ENCODE peak calls at places on chromosomes 6 and 20, in ten cellular contexts. One of them, this sample, is unnamed.

GRCh38 chr6:25014806-25015560 is 79.2 kb upstream of the RIPOR2 start:
- DNase-seq in activated CD4-positive, alpha-beta memory T cell treated with anti-CD3 and anti-CD28 coated beads for 36 hours: peak; percentile 62
- DNase-seq in myocyte: peak; percentile 40
- DNase-seq in activated CD4-positive, alpha-beta T cell treated with anti-CD3 and anti-CD28 coated beads for 36 hours: peak; percentile 67
- DNase-seq in neural crest cell: no peak
- DNase-seq in Right ventricle myocardium superior: no peak
- DNase-seq in GM04504: peak; percentile 77
- DNase-seq in NCI-H2029: peak; percentile 33
- DNase-seq in AML-193: no peak
- DNase-seq in lung: no peak
- DNase-seq in this sample: no peak

GRCh38 chr6:154289818-154290508 is 66.6 kb downstream of the IPCEF1 start:
- DNase-seq in activated CD4-positive, alpha-beta memory T cell treated with anti-CD3 and anti-CD28 coated beads for 36 hours: no peak
- DNase-seq in myocyte: no peak
- DNase-seq in activated CD4-positive, alpha-beta T cell treated with anti-CD3 and anti-CD28 coated beads for 36 hours: no peak
- DNase-seq in neural crest cell: no peak
- DNase-seq in Right ventricle myocardium superior: no peak
- DNase-seq in GM04504: no peak
- DNase-seq in NCI-H2029: no peak
- DNase-seq in AML-193: no peak
- DNase-seq in lung: no peak
- DNase-seq in this sample: no peak

GRCh38 chr6:30490031-30490876 is 945 bp downstream of the HLA-E start:
- DNase-seq in activated CD4-positive, alpha-beta memory T cell treated with anti-CD3 and anti-CD28 coated beads for 36 hours: peak; percentile 90
- DNase-seq in myocyte: peak; percentile 61
- DNase-seq in activated CD4-positive, alpha-beta T cell treated with anti-CD3 and anti-CD28 coated beads for 36 hours: peak; percentile 94
- DNase-seq in neural crest cell: peak; percentile 54
- DNase-seq in Right ventricle myocardium superior: peak; percentile 80
- DNase-seq in GM04504: no peak
- DNase-seq in NCI-H2029: no peak
- DNase-seq in AML-193: peak; percentile 71
- DNase-seq in lung: peak; percentile 78
- DNase-seq in this sample: peak; percentile 51

GRCh38 chr20:10551732-10552724 is 116.9 kb downstream of the SLX4IP start:
- DNase-seq in activated CD4-positive, alpha-beta memory T cell treated with anti-CD3 and anti-CD28 coated beads for 36 hours: peak; percentile 53
- DNase-seq in myocyte: no peak
- DNase-seq in activated CD4-positive, alpha-beta T cell treated with anti-CD3 and anti-CD28 coated beads for 36 hours: peak; percentile 70
- DNase-seq in neural crest cell: no peak
- DNase-seq in Right ventricle myocardium superior: no peak
- DNase-seq in GM04504: no peak
- DNase-seq in NCI-H2029: no peak
- DNase-seq in AML-193: no peak
- DNase-seq in lung: no peak
- DNase-seq in this sample: peak; percentile 38

GRCh38 chr6:692858-693736 is at the start of gene EXOC2:
- DNase-seq in activated CD4-positive, alpha-beta memory T cell treated with anti-CD3 and anti-CD28 coated beads for 36 hours: peak; percentile 92
- DNase-seq in myocyte: peak; percentile 88
- DNase-seq in activated CD4-positive, alpha-beta T cell treated with anti-CD3 and anti-CD28 coated beads for 36 hours: peak; percentile 91
- DNase-seq in neural crest cell: peak; percentile 75
- DNase-seq in Right ventricle myocardium superior: peak; percentile 92
- DNase-seq in GM04504: peak; percentile 54
- DNase-seq in NCI-H2029: peak; percentile 91
- DNase-seq in AML-193: peak; percentile 89
- DNase-seq in lung: peak; percentile 86
- DNase-seq in this sample: peak; percentile 58

GRCh38 chr6:157946865-157947532 is 34.7 kb upstream of the SYNJ2 start:
- DNase-seq in activated CD4-positive, alpha-beta memory T cell treated with anti-CD3 and anti-CD28 coated beads for 36 hours: no peak
- DNase-seq in myocyte: peak; percentile 25
- DNase-seq in activated CD4-positive, alpha-beta T cell treated with anti-CD3 and anti-CD28 coated beads for 36 hours: no peak
- DNase-seq in neural crest cell: no peak
- DNase-seq in Right ventricle myocardium superior: no peak
- DNase-seq in GM04504: no peak
- DNase-seq in NCI-H2029: no peak
- DNase-seq in AML-193: peak; percentile 70
- DNase-seq in lung: no peak
- DNase-seq in this sample: peak; percentile 22

GRCh38 chr6:168228676-168229367 is 90.8 kb downstream of the DACT2 start:
- DNase-seq in activated CD4-positive, alpha-beta memory T cell treated with anti-CD3 and anti-CD28 coated beads for 36 hours: no peak
- DNase-seq in myocyte: no peak
- DNase-seq in activated CD4-positive, alpha-beta T cell treated with anti-CD3 and anti-CD28 coated beads for 36 hours: no peak
- DNase-seq in neural crest cell: no peak
- DNase-seq in Right ventricle myocardium superior: no peak
- DNase-seq in GM04504: no peak
- DNase-seq in NCI-H2029: no peak
- DNase-seq in AML-193: no peak
- DNase-seq in lung: no peak
- DNase-seq in this sample: no peak

GRCh38 chr6:106087548-106088325 is 1.6 kb downstream of the PRDM1 start:
- DNase-seq in activated CD4-positive, alpha-beta memory T cell treated with anti-CD3 and anti-CD28 coated beads for 36 hours: no peak
- DNase-seq in myocyte: peak; percentile 63
- DNase-seq in activated CD4-positive, alpha-beta T cell treated with anti-CD3 and anti-CD28 coated beads for 36 hours: no peak
- DNase-seq in neural crest cell: no peak
- DNase-seq in Right ventricle myocardium superior: peak; percentile 42
- DNase-seq in GM04504: no peak
- DNase-seq in NCI-H2029: no peak
- DNase-seq in AML-193: peak; percentile 16
- DNase-seq in lung: no peak
- DNase-seq in this sample: peak; percentile 40

GRCh38 chr20:40110241-40110910 is 578.7 kb downstream of the MAFB start:
- DNase-seq in activated CD4-positive, alpha-beta memory T cell treated with anti-CD3 and anti-CD28 coated beads for 36 hours: no peak
- DNase-seq in myocyte: no peak
- DNase-seq in activated CD4-positive, alpha-beta T cell treated with anti-CD3 and anti-CD28 coated beads for 36 hours: no peak
- DNase-seq in neural crest cell: no peak
- DNase-seq in Right ventricle myocardium superior: peak; percentile 43
- DNase-seq in GM04504: no peak
- DNase-seq in NCI-H2029: no peak
- DNase-seq in AML-193: no peak
- DNase-seq in lung: no peak
- DNase-seq in this sample: no peak

GRCh38 chr20:49345538-49345937 is 67.7 kb upstream of the ZNFX1 start:
- DNase-seq in activated CD4-positive, alpha-beta memory T cell treated with anti-CD3 and anti-CD28 coated beads for 36 hours: no peak
- DNase-seq in myocyte: peak; percentile 98
- DNase-seq in activated CD4-positive, alpha-beta T cell treated with anti-CD3 and anti-CD28 coated beads for 36 hours: no peak
- DNase-seq in neural crest cell: no peak
- DNase-seq in Right ventricle myocardium superior: peak; percentile 57
- DNase-seq in GM04504: peak; percentile 60
- DNase-seq in NCI-H2029: no peak
- DNase-seq in AML-193: no peak
- DNase-seq in lung: no peak
- DNase-seq in this sample: no peak

GRCh38 chr20:63260943-63261807 is 6.9 kb upstream of the NKAIN4 start:
- DNase-seq in activated CD4-positive, alpha-beta memory T cell treated with anti-CD3 and anti-CD28 coated beads for 36 hours: no peak
- DNase-seq in myocyte: no peak
- DNase-seq in activated CD4-positive, alpha-beta T cell treated with anti-CD3 and anti-CD28 coated beads for 36 hours: no peak
- DNase-seq in neural crest cell: no peak
- DNase-seq in Right ventricle myocardium superior: no peak
- DNase-seq in GM04504: no peak
- DNase-seq in NCI-H2029: no peak
- DNase-seq in AML-193: no peak
- DNase-seq in lung: no peak
- DNase-seq in this sample: no peak

GRCh38 chr6:132971676-132972075 is 157.3 kb downstream of the RPS12 start:
- DNase-seq in activated CD4-positive, alpha-beta memory T cell treated with anti-CD3 and anti-CD28 coated beads for 36 hours: no peak
- DNase-seq in myocyte: no peak
- DNase-seq in activated CD4-positive, alpha-beta T cell treated with anti-CD3 and anti-CD28 coated beads for 36 hours: no peak
- DNase-seq in neural crest cell: no peak
- DNase-seq in Right ventricle myocardium superior: no peak
- DNase-seq in GM04504: no peak
- DNase-seq in NCI-H2029: no peak
- DNase-seq in AML-193: no peak
- DNase-seq in lung: no peak
- DNase-seq in this sample: no peak

GRCh38 chr6:44229376-44230033 is 6.1 kb downstream of the SLC29A1 start:
- DNase-seq in activated CD4-positive, alpha-beta memory T cell treated with anti-CD3 and anti-CD28 coated beads for 36 hours: no peak
- DNase-seq in myocyte: no peak
- DNase-seq in activated CD4-positive, alpha-beta T cell treated with anti-CD3 and anti-CD28 coated beads for 36 hours: no peak
- DNase-seq in neural crest cell: no peak
- DNase-seq in Right ventricle myocardium superior: peak; percentile 70
- DNase-seq in GM04504: no peak
- DNase-seq in NCI-H2029: no peak
- DNase-seq in AML-193: peak; percentile 29
- DNase-seq in lung: no peak
- DNase-seq in this sample: no peak

GRCh38 chr6:129186988-129187387 is 304.1 kb downstream of the LAMA2 start:
- DNase-seq in activated CD4-positive, alpha-beta memory T cell treated with anti-CD3 and anti-CD28 coated beads for 36 hours: no peak
- DNase-seq in myocyte: peak; percentile 86
- DNase-seq in activated CD4-positive, alpha-beta T cell treated with anti-CD3 and anti-CD28 coated beads for 36 hours: no peak
- DNase-seq in neural crest cell: no peak
- DNase-seq in Right ventricle myocardium superior: no peak
- DNase-seq in GM04504: peak; percentile 71
- DNase-seq in NCI-H2029: no peak
- DNase-seq in AML-193: no peak
- DNase-seq in lung: no peak
- DNase-seq in this sample: no peak

GRCh38 chr20:49460916-49461315 is 21.6 kb downstream of the KCNB1 start:
- DNase-seq in activated CD4-positive, alpha-beta memory T cell treated with anti-CD3 and anti-CD28 coated beads for 36 hours: no peak
- DNase-seq in myocyte: peak; percentile 57
- DNase-seq in activated CD4-positive, alpha-beta T cell treated with anti-CD3 and anti-CD28 coated beads for 36 hours: no peak
- DNase-seq in neural crest cell: no peak
- DNase-seq in Right ventricle myocardium superior: no peak
- DNase-seq in GM04504: no peak
- DNase-seq in NCI-H2029: peak; percentile 25
- DNase-seq in AML-193: no peak
- DNase-seq in lung: peak; percentile 34
- DNase-seq in this sample: no peak

GRCh38 chr6:12331951-12332749 is 42.0 kb downstream of the EDN1 start:
- DNase-seq in activated CD4-positive, alpha-beta memory T cell treated with anti-CD3 and anti-CD28 coated beads for 36 hours: no peak
- DNase-seq in myocyte: no peak
- DNase-seq in activated CD4-positive, alpha-beta T cell treated with anti-CD3 and anti-CD28 coated beads for 36 hours: no peak
- DNase-seq in neural crest cell: no peak
- DNase-seq in Right ventricle myocardium superior: no peak
- DNase-seq in GM04504: no peak
- DNase-seq in NCI-H2029: peak; percentile 24
- DNase-seq in AML-193: no peak
- DNase-seq in lung: no peak
- DNase-seq in this sample: no peak

GRCh38 chr20:41989935-41990635 is 371.9 kb upstream of the CHD6 start:
- DNase-seq in activated CD4-positive, alpha-beta memory T cell treated with anti-CD3 and anti-CD28 coated beads for 36 hours: no peak
- DNase-seq in myocyte: no peak
- DNase-seq in activated CD4-positive, alpha-beta T cell treated with anti-CD3 and anti-CD28 coated beads for 36 hours: no peak
- DNase-seq in neural crest cell: no peak
- DNase-seq in Right ventricle myocardium superior: no peak
- DNase-seq in GM04504: no peak
- DNase-seq in NCI-H2029: no peak
- DNase-seq in AML-193: no peak
- DNase-seq in lung: no peak
- DNase-seq in this sample: no peak

GRCh38 chr6:168216741-168217140 is 102.8 kb downstream of the DACT2 start:
- DNase-seq in activated CD4-positive, alpha-beta memory T cell treated with anti-CD3 and anti-CD28 coated beads for 36 hours: no peak
- DNase-seq in myocyte: no peak
- DNase-seq in activated CD4-positive, alpha-beta T cell treated with anti-CD3 and anti-CD28 coated beads for 36 hours: no peak
- DNase-seq in neural crest cell: no peak
- DNase-seq in Right ventricle myocardium superior: no peak
- DNase-seq in GM04504: no peak
- DNase-seq in NCI-H2029: no peak
- DNase-seq in AML-193: no peak
- DNase-seq in lung: no peak
- DNase-seq in this sample: no peak

GRCh38 chr6:11527274-11527870 is 10.2 kb upstream of the TMEM170B start:
- DNase-seq in activated CD4-positive, alpha-beta memory T cell treated with anti-CD3 and anti-CD28 coated beads for 36 hours: no peak
- DNase-seq in myocyte: no peak
- DNase-seq in activated CD4-positive, alpha-beta T cell treated with anti-CD3 and anti-CD28 coated beads for 36 hours: no peak
- DNase-seq in neural crest cell: no peak
- DNase-seq in Right ventricle myocardium superior: no peak
- DNase-seq in GM04504: no peak
- DNase-seq in NCI-H2029: no peak
- DNase-seq in AML-193: no peak
- DNase-seq in lung: no peak
- DNase-seq in this sample: no peak

GRCh38 chr6:128569737-128570438 is 49.5 kb upstream of the PTPRK start:
- DNase-seq in activated CD4-positive, alpha-beta memory T cell treated with anti-CD3 and anti-CD28 coated beads for 36 hours: no peak
- DNase-seq in myocyte: peak; percentile 70
- DNase-seq in activated CD4-positive, alpha-beta T cell treated with anti-CD3 and anti-CD28 coated beads for 36 hours: no peak
- DNase-seq in neural crest cell: no peak
- DNase-seq in Right ventricle myocardium superior: no peak
- DNase-seq in GM04504: peak; percentile 76
- DNase-seq in NCI-H2029: no peak
- DNase-seq in AML-193: no peak
- DNase-seq in lung: no peak
- DNase-seq in this sample: no peak

GRCh38 chr6:31669676-31670075 is at the start of gene LY6G5B:
- DNase-seq in activated CD4-positive, alpha-beta memory T cell treated with anti-CD3 and anti-CD28 coated beads for 36 hours: no peak
- DNase-seq in myocyte: no peak
- DNase-seq in activated CD4-positive, alpha-beta T cell treated with anti-CD3 and anti-CD28 coated beads for 36 hours: no peak
- DNase-seq in neural crest cell: no peak
- DNase-seq in Right ventricle myocardium superior: no peak
- DNase-seq in GM04504: no peak
- DNase-seq in NCI-H2029: no peak
- DNase-seq in AML-193: no peak
- DNase-seq in lung: no peak
- DNase-seq in this sample: no peak

GRCh38 chr6:93351222-93351621 is 68.1 kb downstream of the EPHA7 start:
- DNase-seq in activated CD4-positive, alpha-beta memory T cell treated with anti-CD3 and anti-CD28 coated beads for 36 hours: no peak
- DNase-seq in myocyte: no peak
- DNase-seq in activated CD4-positive, alpha-beta T cell treated with anti-CD3 and anti-CD28 coated beads for 36 hours: no peak
- DNase-seq in neural crest cell: no peak
- DNase-seq in Right ventricle myocardium superior: no peak
- DNase-seq in GM04504: no peak
- DNase-seq in NCI-H2029: no peak
- DNase-seq in AML-193: no peak
- DNase-seq in lung: no peak
- DNase-seq in this sample: no peak

GRCh38 chr6:88483424-88483823 is 317.3 kb upstream of the CNR1 start:
- DNase-seq in activated CD4-positive, alpha-beta memory T cell treated with anti-CD3 and anti-CD28 coated beads for 36 hours: no peak
- DNase-seq in myocyte: no peak
- DNase-seq in activated CD4-positive, alpha-beta T cell treated with anti-CD3 and anti-CD28 coated beads for 36 hours: no peak
- DNase-seq in neural crest cell: no peak
- DNase-seq in Right ventricle myocardium superior: no peak
- DNase-seq in GM04504: no peak
- DNase-seq in NCI-H2029: no peak
- DNase-seq in AML-193: no peak
- DNase-seq in lung: no peak
- DNase-seq in this sample: no peak

GRCh38 chr6:164021589-164022290 is 607.2 kb downstream of the QKI start:
- DNase-seq in activated CD4-positive, alpha-beta memory T cell treated with anti-CD3 and anti-CD28 coated beads for 36 hours: no peak
- DNase-seq in myocyte: no peak
- DNase-seq in activated CD4-positive, alpha-beta T cell treated with anti-CD3 and anti-CD28 coated beads for 36 hours: no peak
- DNase-seq in neural crest cell: no peak
- DNase-seq in Right ventricle myocardium superior: no peak
- DNase-seq in GM04504: no peak
- DNase-seq in NCI-H2029: no peak
- DNase-seq in AML-193: no peak
- DNase-seq in lung: no peak
- DNase-seq in this sample: no peak